ENCODE peak calls at places on chromosome 3, in ten cellular contexts. R, I, C, Q, P, O, B, A, K and W are unnamed samples.

GRCh38 chr3:63519426-63519825 is 133.0 kb upstream of the SNTN start:
- DNase-seq in R (no peak), I (no peak), C (no peak), Q (no peak), P (no peak), O (no peak), B (no peak), A (no peak), K (no peak), W (no peak)

GRCh38 chr3:173993299-173993698 is 595.8 kb downstream of the NLGN1 start:
- DNase-seq in R (no peak), I (peak; percentile 57), C (no peak), Q (peak; percentile 38), P (no peak), O (no peak), B (no peak), A (no peak), K (no peak), W (no peak)

GRCh38 chr3:185362850-185363661 is at the start of gene MAP3K13:
- DNase-seq in R (no peak), I (peak; percentile 93), C (peak; percentile 87), Q (no peak), P (peak; percentile 88), O (peak; percentile 62), B (peak; percentile 34), A (no peak), K (peak; percentile 77), W (peak; percentile 64)

GRCh38 chr3:124751501-124751900 is 21.2 kb downstream of the UMPS start:
- DNase-seq in R (no peak), I (no peak), C (no peak), Q (no peak), P (no peak), O (no peak), B (no peak), A (no peak), K (no peak), W (no peak)

GRCh38 chr3:143885803-143886427 is 37.6 kb upstream of the SLC9A9 start:
- DNase-seq in R (peak; percentile 32), I (peak; percentile 37), C (no peak), Q (peak; percentile 50), P (peak; percentile 48), O (peak; percentile 20), B (no peak), A (peak; percentile 3), K (no peak), W (no peak)

GRCh38 chr3:81726132-81726531 is 35.3 kb downstream of the GBE1 start:
- DNase-seq in R (peak; percentile 26), I (no peak), C (no peak), Q (no peak), P (no peak), O (no peak), B (no peak), A (no peak), K (no peak), W (no peak)

GRCh38 chr3:189685854-189686253 is 54.7 kb downstream of the TP63 start:
- DNase-seq in R (no peak), I (no peak), C (no peak), Q (no peak), P (no peak), O (no peak), B (no peak), A (no peak), K (no peak), W (no peak)

GRCh38 chr3:196159952-196160804 is 51.0 kb downstream of the ZDHHC19 start:
- DNase-seq in R (no peak), I (peak; percentile 23), C (no peak), Q (peak; percentile 52), P (peak; percentile 69), O (peak; percentile 59), B (no peak), A (no peak), K (no peak), W (peak; percentile 69)

GRCh38 chr3:149603126-149604074 is 54.4 kb downstream of the WWTR1 start:
- DNase-seq in R (no peak), I (no peak), C (no peak), Q (no peak), P (no peak), O (no peak), B (no peak), A (no peak), K (no peak), W (no peak)

GRCh38 chr3:132549890-132550578 is 47.0 kb upstream of the ACKR4 start:
- DNase-seq in R (no peak), I (no peak), C (no peak), Q (no peak), P (no peak), O (no peak), B (no peak), A (no peak), K (no peak), W (no peak)

GRCh38 chr3:27224197-27224596 is 145.0 kb downstream of the NEK10 start:
- DNase-seq in R (no peak), I (no peak), C (no peak), Q (no peak), P (no peak), O (no peak), B (no peak), A (no peak), K (peak; percentile 3), W (no peak)

GRCh38 chr3:143849854-143850549 is 1.7 kb upstream of the SLC9A9 start:
- DNase-seq in R (no peak), I (no peak), C (no peak), Q (peak; percentile 52), P (no peak), O (no peak), B (no peak), A (no peak), K (no peak), W (no peak)

GRCh38 chr3:123660900-123661299 is 76.0 kb upstream of the HACD2 start:
- DNase-seq in R (no peak), I (peak; percentile 71), C (peak; percentile 98), Q (no peak), P (no peak), O (no peak), B (peak; percentile 65), A (no peak), K (peak; percentile 76), W (no peak)

GRCh38 chr3:15297592-15298350 is 34.6 kb downstream of the SH3BP5 start:
- DNase-seq in R (no peak), I (no peak), C (no peak), Q (no peak), P (no peak), O (no peak), B (no peak), A (no peak), K (no peak), W (no peak)

GRCh38 chr3:48738926-48739616 is 22.1 kb upstream of the IP6K2 start:
- DNase-seq in R (no peak), I (no peak), C (no peak), Q (no peak), P (no peak), O (no peak), B (no peak), A (no peak), K (no peak), W (no peak)